ENCODE peak calls at places on chromosomes 11 and 22, in ten cellular contexts. One of them, this sample, is unnamed.

GRCh38 chr11:20226936-20227335 is 66.7 kb upstream of the DBX1 start:
- DNase-seq in GM23338: no peak
- DNase-seq in suprapubic skin: no peak
- DNase-seq in transverse colon: no peak
- DNase-seq in HCT116: no peak
- DNase-seq in stomach: no peak
- DNase-seq in prostate gland: no peak
- DNase-seq in Panc1: no peak
- DNase-seq in sigmoid colon: no peak
- DNase-seq in H1: no peak
- DNase-seq in this sample: no peak

GRCh38 chr22:32815943-32816342 is 14.4 kb downstream of the TIMP3 start:
- DNase-seq in GM23338: no peak
- DNase-seq in suprapubic skin: no peak
- DNase-seq in transverse colon: no peak
- DNase-seq in HCT116: no peak
- DNase-seq in stomach: no peak
- DNase-seq in prostate gland: no peak
- DNase-seq in Panc1: no peak
- DNase-seq in sigmoid colon: peak; percentile 54
- DNase-seq in H1: no peak
- DNase-seq in this sample: no peak

GRCh38 chr11:120554771-120555432 is 43.4 kb downstream of the GRIK4 start:
- DNase-seq in GM23338: peak; percentile 72
- DNase-seq in suprapubic skin: no peak
- DNase-seq in transverse colon: no peak
- DNase-seq in HCT116: no peak
- DNase-seq in stomach: no peak
- DNase-seq in prostate gland: no peak
- DNase-seq in Panc1: no peak
- DNase-seq in sigmoid colon: no peak
- DNase-seq in H1: no peak
- DNase-seq in this sample: peak; percentile 58

GRCh38 chr11:93655581-93656255 is 5.8 kb upstream of the CEP295 start:
- DNase-seq in GM23338: no peak
- DNase-seq in suprapubic skin: no peak
- DNase-seq in transverse colon: no peak
- DNase-seq in HCT116: no peak
- DNase-seq in stomach: no peak
- DNase-seq in prostate gland: peak; percentile 49
- DNase-seq in Panc1: no peak
- DNase-seq in sigmoid colon: no peak
- DNase-seq in H1: no peak
- DNase-seq in this sample: no peak

GRCh38 chr11:121240650-121241299 is 51.8 kb upstream of the SC5D start:
- DNase-seq in GM23338: no peak
- DNase-seq in suprapubic skin: no peak
- DNase-seq in transverse colon: no peak
- DNase-seq in HCT116: no peak
- DNase-seq in stomach: no peak
- DNase-seq in prostate gland: no peak
- DNase-seq in Panc1: no peak
- DNase-seq in sigmoid colon: no peak
- DNase-seq in H1: no peak
- DNase-seq in this sample: no peak

GRCh38 chr11:59416613-59417012 is 9.6 kb downstream of the OR5A2 start:
- DNase-seq in GM23338: no peak
- DNase-seq in suprapubic skin: no peak
- DNase-seq in transverse colon: no peak
- DNase-seq in HCT116: no peak
- DNase-seq in stomach: no peak
- DNase-seq in prostate gland: no peak
- DNase-seq in Panc1: no peak
- DNase-seq in sigmoid colon: no peak
- DNase-seq in H1: no peak
- DNase-seq in this sample: no peak

GRCh38 chr22:31327786-31328544 is 18.2 kb downstream of the PATZ1 start:
- DNase-seq in GM23338: no peak
- DNase-seq in suprapubic skin: no peak
- DNase-seq in transverse colon: no peak
- DNase-seq in HCT116: no peak
- DNase-seq in stomach: no peak
- DNase-seq in prostate gland: no peak
- DNase-seq in Panc1: no peak
- DNase-seq in sigmoid colon: no peak
- DNase-seq in H1: no peak
- DNase-seq in this sample: no peak

GRCh38 chr11:64208086-64208795 is 1.7 kb downstream of the FERMT3 start:
- DNase-seq in GM23338: no peak
- DNase-seq in suprapubic skin: no peak
- DNase-seq in transverse colon: no peak
- DNase-seq in HCT116: no peak
- DNase-seq in stomach: no peak
- DNase-seq in prostate gland: no peak
- DNase-seq in Panc1: no peak
- DNase-seq in sigmoid colon: no peak
- DNase-seq in H1: no peak
- DNase-seq in this sample: peak; percentile 85

GRCh38 chr11:117145393-117145761 is 1.3 kb downstream of the PAFAH1B2 start:
- DNase-seq in GM23338: peak; percentile 30
- DNase-seq in suprapubic skin: no peak
- DNase-seq in transverse colon: peak; percentile 18
- DNase-seq in HCT116: no peak
- DNase-seq in stomach: no peak
- DNase-seq in prostate gland: peak; percentile 39
- DNase-seq in Panc1: no peak
- DNase-seq in sigmoid colon: no peak
- DNase-seq in H1: no peak
- DNase-seq in this sample: no peak

GRCh38 chr11:117143390-117143789 is 697 bp upstream of the PAFAH1B2 start:
- DNase-seq in GM23338: peak; percentile 72
- DNase-seq in suprapubic skin: no peak
- DNase-seq in transverse colon: peak; percentile 58
- DNase-seq in HCT116: no peak
- DNase-seq in stomach: peak; percentile 64
- DNase-seq in prostate gland: peak; percentile 39
- DNase-seq in Panc1: peak; percentile 35
- DNase-seq in sigmoid colon: peak; percentile 82
- DNase-seq in H1: no peak
- DNase-seq in this sample: no peak

GRCh38 chr11:117146521-117146920 is 2.4 kb downstream of the PAFAH1B2 start:
- DNase-seq in GM23338: no peak
- DNase-seq in suprapubic skin: no peak
- DNase-seq in transverse colon: no peak
- DNase-seq in HCT116: no peak
- DNase-seq in stomach: no peak
- DNase-seq in prostate gland: no peak
- DNase-seq in Panc1: no peak
- DNase-seq in sigmoid colon: no peak
- DNase-seq in H1: no peak
- DNase-seq in this sample: no peak

GRCh38 chr11:117143871-117144476 is at the start of gene PAFAH1B2:
- DNase-seq in GM23338: peak; percentile 98
- DNase-seq in suprapubic skin: peak; percentile 98
- DNase-seq in transverse colon: peak; percentile 97
- DNase-seq in HCT116: peak; percentile 84
- DNase-seq in stomach: peak; percentile 97
- DNase-seq in prostate gland: peak; percentile 95
- DNase-seq in Panc1: peak; percentile 81
- DNase-seq in sigmoid colon: peak; percentile 98
- DNase-seq in H1: peak; percentile 76
- DNase-seq in this sample: peak; percentile 99

DNA sequence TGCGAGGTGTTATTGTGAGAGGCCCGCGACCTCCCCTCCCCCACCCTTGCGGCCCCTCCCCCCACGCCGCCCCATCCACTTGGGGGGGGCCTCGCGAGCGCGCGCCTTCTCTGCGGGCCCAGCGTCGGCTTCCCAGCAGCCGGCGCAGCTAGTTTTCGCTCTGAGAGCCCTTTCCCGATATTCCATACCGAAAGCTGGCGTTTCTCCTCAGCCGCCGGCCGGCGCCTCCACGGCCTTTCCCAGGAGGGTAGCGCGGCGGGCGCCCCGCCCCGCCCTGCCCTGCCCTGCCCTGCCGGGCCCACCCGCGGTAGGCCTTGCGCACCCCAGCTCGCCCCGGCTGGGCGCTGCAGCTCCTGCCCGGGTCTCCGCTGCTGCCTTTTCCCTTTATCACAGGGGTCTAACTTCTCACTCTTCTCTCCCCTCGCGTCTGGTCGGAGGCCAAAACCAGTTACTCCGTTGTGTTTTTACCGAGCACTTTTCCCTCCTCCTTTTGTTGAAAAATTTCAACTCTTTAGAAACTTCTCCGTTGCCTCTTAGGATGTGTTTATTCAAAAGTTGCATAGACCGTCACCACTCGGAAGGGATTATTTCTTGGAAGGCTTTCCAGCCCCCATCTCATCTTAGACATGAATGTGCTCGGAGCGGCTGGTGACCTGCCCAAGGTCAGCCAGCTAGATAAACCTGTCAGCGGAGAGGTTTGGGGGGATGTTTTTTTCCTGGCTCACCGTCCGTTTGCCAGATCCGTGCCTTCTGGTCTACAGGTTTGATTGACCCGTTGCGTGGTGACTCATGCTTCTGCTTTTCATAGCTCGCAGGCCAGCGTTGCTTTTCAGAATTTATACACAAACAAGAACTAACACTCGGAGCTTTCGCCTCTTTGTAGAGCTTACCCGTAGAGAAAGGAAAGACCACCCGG is 648 bp downstream of the PAFAH1B2 start:
- DNase-seq in GM23338: peak; percentile 58
- DNase-seq in suprapubic skin: peak; percentile 82
- DNase-seq in transverse colon: peak; percentile 61
- DNase-seq in HCT116: no peak
- DNase-seq in stomach: peak; percentile 57
- DNase-seq in prostate gland: peak; percentile 44
- DNase-seq in Panc1: no peak
- DNase-seq in sigmoid colon: peak; percentile 82
- DNase-seq in H1: no peak
- DNase-seq in this sample: peak; percentile 89
- H3K4me1 ChIP-seq in GM23338: peaks cover 17% of the 10 kb centered on the region
- H3K4me1 ChIP-seq in suprapubic skin: peaks cover 35% of the 10 kb centered on the region
- H3K4me1 ChIP-seq in transverse colon: peaks cover 24% of the 10 kb centered on the region
- H3K4me1 ChIP-seq in HCT116: peaks cover 23% of the 10 kb centered on the region
- H3K4me1 ChIP-seq in stomach: peaks cover 53% of the 10 kb centered on the region
- H3K4me1 ChIP-seq in prostate gland: no peaks in the 10 kb centered on the region
- H3K4me1 ChIP-seq in Panc1: peaks cover 18% of the 10 kb centered on the region
- H3K4me1 ChIP-seq in sigmoid colon: peaks cover 52% of the 10 kb centered on the region
- H3K4me1 ChIP-seq in H1: no peaks in the 10 kb centered on the region
- H3K4me1 ChIP-seq in this sample: peaks cover 63% of the 10 kb centered on the region

GRCh38 chr11:85829172-85829571 is 18.2 kb upstream of the SYTL2 start:
- DNase-seq in GM23338: no peak
- DNase-seq in suprapubic skin: no peak
- DNase-seq in transverse colon: no peak
- DNase-seq in HCT116: no peak
- DNase-seq in stomach: no peak
- DNase-seq in prostate gland: no peak
- DNase-seq in Panc1: no peak
- DNase-seq in sigmoid colon: no peak
- DNase-seq in H1: no peak
- DNase-seq in this sample: no peak

GRCh38 chr11:85828640-85828978 is 17.7 kb upstream of the SYTL2 start:
- DNase-seq in GM23338: no peak
- DNase-seq in suprapubic skin: no peak
- DNase-seq in transverse colon: no peak
- DNase-seq in HCT116: no peak
- DNase-seq in stomach: no peak
- DNase-seq in prostate gland: no peak
- DNase-seq in Panc1: no peak
- DNase-seq in sigmoid colon: no peak
- DNase-seq in H1: no peak
- DNase-seq in this sample: no peak

GRCh38 chr11:85826096-85826855 is 15.3 kb upstream of the SYTL2 start:
- DNase-seq in GM23338: peak; percentile 50
- DNase-seq in suprapubic skin: no peak
- DNase-seq in transverse colon: peak; percentile 41
- DNase-seq in HCT116: no peak
- DNase-seq in stomach: no peak
- DNase-seq in prostate gland: no peak
- DNase-seq in Panc1: no peak
- DNase-seq in sigmoid colon: no peak
- DNase-seq in H1: no peak
- DNase-seq in this sample: no peak

GRCh38 chr11:85825590-85825989 is 14.6 kb upstream of the SYTL2 start:
- DNase-seq in GM23338: no peak
- DNase-seq in suprapubic skin: no peak
- DNase-seq in transverse colon: no peak
- DNase-seq in HCT116: no peak
- DNase-seq in stomach: no peak
- DNase-seq in prostate gland: no peak
- DNase-seq in Panc1: no peak
- DNase-seq in sigmoid colon: no peak
- DNase-seq in H1: no peak
- DNase-seq in this sample: no peak

DNA sequence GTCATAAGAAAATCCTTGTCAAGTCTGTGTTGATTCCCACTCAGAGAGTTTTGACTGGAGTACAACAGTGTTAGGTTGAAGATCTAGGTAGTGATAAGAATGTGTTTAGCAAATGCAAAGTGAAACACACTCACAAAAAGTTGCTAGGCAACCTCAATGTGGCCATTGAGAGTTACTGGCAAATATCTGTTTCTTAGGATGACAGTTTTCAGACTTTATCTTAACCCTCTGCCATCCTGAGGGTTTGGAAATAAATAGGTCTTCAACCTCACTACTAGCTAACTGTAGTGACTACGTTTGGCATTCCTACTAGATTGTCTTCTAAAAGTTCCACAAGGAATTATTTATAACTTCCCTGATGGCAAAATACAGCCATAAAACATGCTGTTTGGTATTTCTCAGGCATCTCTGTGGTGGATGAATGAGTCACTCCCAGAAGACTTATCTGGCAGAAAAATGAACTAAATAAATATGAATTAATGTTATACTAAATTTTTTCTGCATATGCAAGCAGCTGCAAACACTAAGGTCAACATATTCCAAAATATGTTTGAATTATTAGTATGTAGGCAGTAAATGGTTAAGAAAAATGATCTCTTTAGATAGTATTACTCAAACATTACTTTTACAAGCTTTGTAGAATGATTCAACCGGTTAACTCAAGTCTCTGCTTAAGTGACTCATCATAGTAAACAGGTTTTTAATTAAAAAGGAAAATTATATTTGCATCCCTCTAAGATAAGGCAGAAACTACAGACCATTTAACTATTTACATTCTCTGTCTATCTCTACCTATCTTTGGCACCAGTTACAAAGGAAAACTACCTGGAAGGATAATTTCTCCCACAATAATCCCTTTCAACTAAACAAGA is 17.1 kb upstream of the SYTL2 start:
- DNase-seq in GM23338: no peak
- DNase-seq in suprapubic skin: no peak
- DNase-seq in transverse colon: no peak
- DNase-seq in HCT116: peak; percentile 77
- DNase-seq in stomach: no peak
- DNase-seq in prostate gland: no peak
- DNase-seq in Panc1: peak; percentile 88
- DNase-seq in sigmoid colon: no peak
- DNase-seq in H1: no peak
- DNase-seq in this sample: no peak
- TF ChIP-seq POLR2AphosphoS5 in GM23338: no peak
- TF ChIP-seq POLR2AphosphoS5 in suprapubic skin: no peak
- TF ChIP-seq POLR2AphosphoS5 in transverse colon: no peak
- TF ChIP-seq POLR2AphosphoS5 in HCT116: no peak
- TF ChIP-seq POLR2AphosphoS5 in stomach: no peak
- TF ChIP-seq POLR2AphosphoS5 in prostate gland: peak; percentile 44
- TF ChIP-seq POLR2AphosphoS5 in Panc1: peak; percentile 78
- TF ChIP-seq POLR2AphosphoS5 in sigmoid colon: no peak
- TF ChIP-seq POLR2AphosphoS5 in H1: no peak
- TF ChIP-seq POLR2AphosphoS5 in this sample: no peak

DNA sequence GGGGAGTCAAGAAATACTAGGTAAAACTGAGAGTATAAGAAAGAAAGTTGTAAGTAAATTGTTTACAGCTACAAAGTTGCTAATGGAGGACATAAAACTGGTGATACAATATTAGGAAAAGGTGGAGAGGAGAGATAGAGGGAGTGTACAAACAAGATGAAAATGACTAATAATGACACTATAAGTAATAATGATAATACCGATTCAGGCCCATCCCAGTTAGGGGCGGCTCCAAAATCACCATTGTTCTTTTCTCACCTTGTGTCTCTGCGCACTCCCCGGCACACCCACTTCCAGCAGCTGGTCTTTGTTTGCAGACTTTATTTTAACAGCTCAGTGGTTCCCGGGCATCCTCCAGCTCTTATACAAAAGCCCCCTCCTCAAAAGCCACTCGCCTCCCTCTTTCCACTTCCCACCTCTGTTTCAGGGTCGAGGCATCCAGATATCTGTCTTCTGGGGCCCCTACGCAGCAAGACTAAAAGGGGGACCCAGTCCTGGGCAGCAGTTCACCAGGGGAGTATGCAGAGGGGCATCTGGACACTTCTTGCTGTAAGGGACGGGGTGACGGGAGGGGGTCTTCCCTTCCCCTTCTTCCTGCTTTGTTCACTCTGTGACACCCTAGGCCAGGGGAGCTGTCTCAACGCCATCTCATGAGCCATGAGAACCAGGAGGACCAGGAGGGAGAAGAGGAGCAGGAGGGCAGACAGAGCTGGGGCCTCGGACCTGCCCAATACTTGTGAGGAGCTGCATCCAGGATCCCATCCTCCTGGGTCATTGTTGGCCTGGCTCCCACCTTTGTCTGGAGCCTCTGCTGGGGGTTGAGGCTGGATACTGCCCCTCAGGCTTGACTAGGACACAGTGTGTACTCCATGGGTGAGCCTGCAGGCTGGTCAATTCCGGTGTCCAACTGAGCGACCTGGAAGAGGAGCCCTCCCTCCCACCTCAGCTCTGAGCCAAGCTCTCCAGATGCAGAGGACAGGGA is 2.7 kb downstream of the APOL2 start:
- DNase-seq in GM23338: no peak
- DNase-seq in suprapubic skin: no peak
- DNase-seq in transverse colon: no peak
- DNase-seq in HCT116: no peak
- DNase-seq in stomach: no peak
- DNase-seq in prostate gland: no peak
- DNase-seq in Panc1: no peak
- DNase-seq in sigmoid colon: no peak
- DNase-seq in H1: no peak
- DNase-seq in this sample: no peak
- H3K27ac ChIP-seq in GM23338: no peak overlapping the region
- H3K27ac ChIP-seq in suprapubic skin: no peak overlapping the region
- H3K27ac ChIP-seq in transverse colon: no peak overlapping the region
- H3K27ac ChIP-seq in HCT116: no peak overlapping the region
- H3K27ac ChIP-seq in stomach: peak overlapping the region; percentile 95
- H3K27ac ChIP-seq in prostate gland: peak overlapping the region; percentile 89
- H3K27ac ChIP-seq in Panc1: no peak overlapping the region
- H3K27ac ChIP-seq in sigmoid colon: peak overlapping the region; percentile 90
- H3K27ac ChIP-seq in H1: no peak overlapping the region
- H3K27ac ChIP-seq in this sample: peak overlapping the region; percentile 90

DNA sequence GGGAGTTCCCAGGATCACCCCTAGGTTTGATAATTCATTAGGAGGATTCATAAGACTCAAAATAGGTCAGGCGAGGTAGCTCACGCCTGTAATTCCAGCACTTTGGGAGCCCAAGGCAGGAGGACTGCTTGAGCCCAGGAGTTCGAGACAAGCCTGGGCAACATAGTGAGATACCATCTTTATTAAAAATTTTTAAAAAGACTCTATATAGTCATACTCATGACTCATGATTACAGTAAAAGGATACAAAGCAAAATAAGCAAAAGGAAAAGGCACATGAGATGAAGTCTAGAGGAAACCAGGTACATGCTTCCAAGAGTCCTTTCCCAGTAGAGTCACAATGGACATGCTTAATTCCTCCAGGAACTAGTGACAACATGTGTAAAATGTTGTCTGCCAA is 13.9 kb upstream of the PTS start:
- DNase-seq in GM23338: no peak
- DNase-seq in suprapubic skin: no peak
- DNase-seq in transverse colon: no peak
- DNase-seq in HCT116: no peak
- DNase-seq in stomach: no peak
- DNase-seq in prostate gland: no peak
- DNase-seq in Panc1: no peak
- DNase-seq in sigmoid colon: no peak
- DNase-seq in H1: no peak
- DNase-seq in this sample: no peak
- H3K4me1 ChIP-seq in GM23338: no peaks in the 10 kb centered on the region
- H3K4me1 ChIP-seq in suprapubic skin: no peaks in the 10 kb centered on the region
- H3K4me1 ChIP-seq in transverse colon: no peaks in the 10 kb centered on the region
- H3K4me1 ChIP-seq in HCT116: peaks cover 7% of the 10 kb centered on the region
- H3K4me1 ChIP-seq in stomach: no peaks in the 10 kb centered on the region
- H3K4me1 ChIP-seq in prostate gland: no peaks in the 10 kb centered on the region
- H3K4me1 ChIP-seq in Panc1: no peaks in the 10 kb centered on the region
- H3K4me1 ChIP-seq in sigmoid colon: no peaks in the 10 kb centered on the region
- H3K4me1 ChIP-seq in H1: no peaks in the 10 kb centered on the region
- H3K4me1 ChIP-seq in this sample: peaks cover 7% of the 10 kb centered on the region